ENCODE peak calls at places on chromosome 17, in seven cellular contexts. V, D, P, H, K, S and L are unnamed samples.

GRCh38 chr17:13594310-13594709 is 7.4 kb downstream of the HS3ST3A1 start:
- DNase-seq in D (peak), K (no peak), V (no peak), S (no peak), H (no peak), P (no peak), L (no peak)

GRCh38 chr17:794876-795275 is 12.7 kb downstream of the MRM3 start:
- DNase-seq in K (peak), S (peak), P (peak), H (no peak), V (peak), D (peak), L (no peak)

GRCh38 chr17:74396567-74396966 is 29.3 kb downstream of the GPR142 start:
- DNase-seq in D (no peak), K (no peak), P (no peak), S (no peak), V (no peak), H (no peak), L (no peak)

GRCh38 chr17:37512442-37513070 is 22.9 kb downstream of the DUSP14 start:
- DNase-seq in P (no peak), V (no peak), H (no peak), D (no peak), S (no peak), K (no peak), L (no peak)

GRCh38 chr17:81648013-81648706 is 8.2 kb downstream of the PDE6G start:
- DNase-seq in P (peak), V (no peak), S (no peak), K (no peak), D (peak), H (no peak), L (no peak)

GRCh38 chr17:79985361-79985760 is 50.3 kb downstream of the TBC1D16 start:
- DNase-seq in K (no peak), P (no peak), H (no peak), S (no peak), D (no peak), V (no peak), L (no peak)

GRCh38 chr17:57182621-57183020 is 73.7 kb upstream of the MSI2 start:
- DNase-seq in P (no peak), V (no peak), H (no peak), D (no peak), K (no peak), S (no peak), L (no peak)

GRCh38 chr17:44308320-44308818 is at the start of gene RUNDC3A:
- DNase-seq in D (peak), P (peak), S (peak), H (no peak), K (peak), V (peak), L (no peak)

GRCh38 chr17:71792966-71793365 is 327.9 kb upstream of the SOX9 start:
- DNase-seq in S (no peak), D (no peak), H (no peak), P (no peak), V (peak), K (no peak), L (no peak)

DNA sequence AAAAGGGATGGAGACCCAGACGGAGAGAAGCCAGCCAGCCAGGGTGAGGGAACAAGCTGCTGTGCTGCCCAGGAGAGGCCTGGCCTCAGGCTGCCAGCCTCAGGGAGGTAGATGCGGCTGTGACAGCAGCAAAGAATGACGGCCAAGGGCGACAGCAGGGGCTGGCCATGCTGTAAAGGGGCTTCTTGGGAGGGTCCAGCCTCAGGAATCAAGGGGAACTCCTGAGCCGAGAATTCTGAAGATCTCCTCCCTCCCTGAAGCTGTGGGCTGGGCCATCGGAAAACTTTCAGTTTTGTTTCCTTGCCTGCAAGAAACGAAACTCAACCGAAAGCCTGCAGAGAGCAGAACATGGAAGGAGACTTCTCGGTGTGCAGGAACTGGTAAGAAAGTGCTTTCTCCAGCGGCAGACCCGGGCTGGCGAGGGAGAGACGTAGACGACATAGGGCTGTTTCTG is at the start of gene XAF1:
- DNase-seq in S (no peak), P (no peak), H (no peak), D (no peak), V (peak), K (no peak), L (peak)
- TF ChIP-seq RFX5 in S (no peak), P (no peak), H (no peak), D (no peak), V (no peak), K (no peak), L (no peak)

DNA sequence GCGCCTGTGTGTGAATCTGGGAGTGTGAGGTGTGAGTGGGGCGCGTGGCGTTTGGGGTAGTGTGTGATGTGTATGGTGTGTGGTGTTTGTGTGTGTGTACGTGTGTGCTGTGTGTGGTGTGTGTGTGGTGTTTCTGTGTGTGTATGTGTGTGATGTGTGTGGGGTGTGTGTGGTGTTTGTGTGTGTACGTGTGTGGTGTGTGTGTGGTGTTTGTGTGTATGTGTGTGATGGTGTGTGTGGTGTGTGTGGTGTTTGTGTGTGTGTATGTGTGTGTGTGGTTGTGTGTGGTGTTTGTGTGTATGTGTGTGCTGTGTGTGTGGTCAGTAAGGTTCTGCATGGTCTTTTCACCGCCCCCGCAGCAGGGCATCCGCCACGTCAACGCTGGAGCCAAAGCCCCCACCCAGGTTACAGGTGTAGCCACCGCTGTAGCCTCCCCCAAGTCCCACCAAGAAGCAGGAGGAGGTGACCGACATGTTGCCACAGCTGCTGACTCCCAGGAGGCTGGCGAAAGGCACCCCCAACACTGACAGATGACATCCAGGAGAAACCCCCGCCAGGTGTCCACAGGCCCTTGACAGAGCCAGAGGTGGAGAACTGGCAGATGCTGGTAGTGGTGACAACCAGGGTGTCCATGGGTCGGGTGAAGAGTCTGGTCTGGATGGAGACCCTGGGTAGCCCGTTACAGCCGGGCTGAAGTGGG is 9.3 kb upstream of the KRT17 start:
- DNase-seq in H (no peak), D (no peak), S (no peak), P (no peak), V (no peak), K (no peak), L (no peak)
- TF ChIP-seq RFX5 in H (no peak), D (no peak), S (no peak), P (no peak), V (no peak), K (no peak), L (no peak)

DNA sequence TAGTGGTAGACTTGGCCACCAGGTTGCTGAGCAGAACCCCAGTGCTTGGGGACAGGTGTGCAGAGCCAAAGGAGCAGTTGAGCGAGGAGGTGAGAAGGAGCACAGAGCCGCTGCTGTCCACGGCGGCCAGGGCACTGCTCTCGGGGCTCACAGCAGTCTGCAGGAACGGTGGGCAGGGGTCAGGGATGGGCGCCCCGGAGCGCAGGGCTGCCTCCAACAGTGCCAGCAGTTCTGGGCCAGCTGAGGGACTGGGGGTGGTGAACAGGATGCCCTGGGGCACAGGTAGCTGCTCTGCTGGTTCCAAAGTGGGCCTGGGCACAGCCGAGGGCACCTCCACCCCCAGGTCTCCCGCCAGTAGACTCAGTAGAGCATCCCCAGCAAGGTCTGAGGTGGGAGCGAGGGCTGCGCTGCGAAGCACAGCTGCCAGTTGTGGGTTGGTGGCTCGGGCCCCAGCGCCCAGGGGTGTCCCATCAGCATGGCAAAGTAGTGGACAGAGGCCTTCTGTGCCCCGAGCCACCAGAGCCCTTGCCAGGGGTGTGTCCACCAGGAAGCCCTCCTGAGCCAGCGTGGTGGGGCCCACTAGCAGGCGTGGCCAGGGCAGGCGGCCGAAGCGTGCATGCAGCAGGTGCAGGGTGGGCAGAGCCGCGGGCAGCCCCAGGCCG is 1.9 kb downstream of the GGT6 start:
- DNase-seq in H (no peak), S (no peak), P (no peak), K (no peak), D (no peak), V (no peak), L (no peak)
- TF ChIP-seq RFX5 in H (no peak), S (no peak), P (no peak), K (no peak), D (no peak), V (no peak), L (no peak)

GRCh38 chr17:2029911-2030778 is at the start of gene DPH1:
- DNase-seq in H (peak), V (peak), S (peak), D (peak), K (peak), P (peak), L (peak)

GRCh38 chr17:2027528-2028233 is 2.3 kb upstream of the DPH1 start:
- DNase-seq in H (no peak), V (no peak), S (no peak), P (no peak), D (no peak), K (no peak), L (no peak)

GRCh38 chr17:2028737-2029136 is 1.2 kb upstream of the DPH1 start:
- DNase-seq in S (no peak), D (no peak), K (no peak), P (no peak), H (no peak), V (no peak), L (no peak)

GRCh38 chr17:2025622-2026309 is 632 bp upstream of the RTN4RL1 start:
- DNase-seq in H (no peak), D (peak), S (peak), K (peak), V (peak), P (peak), L (no peak)

DNA sequence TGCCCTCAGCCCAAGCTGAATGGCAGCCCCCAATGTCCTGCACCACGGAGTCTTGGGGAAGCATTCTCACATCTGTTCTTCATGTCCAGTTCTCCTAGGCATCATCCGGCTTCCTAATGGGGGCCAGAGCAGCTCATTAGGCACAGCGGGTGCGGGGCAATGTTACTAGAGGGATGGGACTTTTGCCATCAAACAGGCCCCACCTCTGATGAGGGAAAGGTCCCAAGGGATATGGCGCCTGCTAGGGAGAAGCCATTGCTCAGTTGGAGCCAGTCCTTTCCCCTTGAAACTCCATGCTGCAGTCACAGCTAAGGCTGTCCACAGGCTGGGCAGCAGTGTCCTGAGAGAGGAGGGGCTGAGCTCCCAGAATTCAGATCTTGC is 1.7 kb upstream of the DPH1 start:
- DNase-seq in V (no peak), P (no peak), H (no peak), D (no peak), K (no peak), S (no peak), L (no peak)
- TF ChIP-seq RFX5 in V (no peak), P (no peak), H (no peak), D (no peak), K (no peak), S (no peak), L (no peak)